ENCODE peak calls at places on chromosomes 4 and X, in five cellular contexts. Q is NB4; Y is esophagus muscularis mucosa; R is Peyer's patch; O is CD8-positive, alpha-beta T cell. X is an unnamed sample.

GRCh38 chrX:110045988-110046387 is 43.1 kb downstream of the TMEM164 start:
- DNase-seq in Q (no peak), Y (no peak), R (no peak), O (no peak), X (no peak)

GRCh38 chr4:144461906-144462305 is 184.1 kb upstream of the HHIP start:
- DNase-seq in Q (no peak), Y (no peak), R (no peak), O (no peak), X (no peak)

GRCh38 chrX:30183554-30183953 is 31.8 kb upstream of the MAGEB2 start:
- DNase-seq in Q (no peak), Y (no peak), R (no peak), O (no peak), X (no peak)

GRCh38 chrX:53284684-53285447 is 3.5 kb upstream of the IQSEC2 start:
- DNase-seq in Q (peak; percentile 63), Y (no peak), R (peak; percentile 37), O (peak; percentile 27), X (no peak)

GRCh38 chrX:47283015-47283771 is 50.4 kb downstream of the USP11 start:
- DNase-seq in Q (peak; percentile 75), Y (no peak), R (no peak), O (no peak), X (peak; percentile 25)

GRCh38 chrX:11970935-11971334 is 167.3 kb upstream of the FRMPD4 start:
- DNase-seq in Q (no peak), Y (no peak), R (no peak), O (no peak), X (no peak)

GRCh38 chrX:50718791-50719190 is 95.2 kb downstream of the SHROOM4 start:
- DNase-seq in Q (no peak), Y (no peak), R (no peak), O (no peak), X (no peak)

GRCh38 chr4:133188433-133189175 is 39.5 kb downstream of the PCDH10 start:
- DNase-seq in Q (no peak), Y (no peak), R (no peak), O (no peak), X (no peak)

GRCh38 chr4:40881096-40881495 is 131.3 kb downstream of the NSUN7 start:
- DNase-seq in Q (no peak), Y (no peak), R (no peak), O (no peak), X (no peak)

GRCh38 chrX:41457618-41458192 is 10.6 kb downstream of the NYX start:
- DNase-seq in Q (peak; percentile 27), Y (no peak), R (no peak), O (no peak), X (no peak)

GRCh38 chrX:8738588-8739189 is 6.8 kb upstream of the ANOS1 start:
- DNase-seq in Q (peak; percentile 55), Y (no peak), R (no peak), O (no peak), X (no peak)

GRCh38 chr4:52868138-52868537 is 6.0 kb downstream of the RASL11B start:
- DNase-seq in Q (peak; percentile 8), Y (no peak), R (no peak), O (no peak), X (no peak)

GRCh38 chr4:83128235-83128929 is 13.9 kb upstream of the PLAC8 start:
- DNase-seq in Q (peak; percentile 93), Y (no peak), R (no peak), O (no peak), X (no peak)

GRCh38 chr4:8345946-8346814 is 76.6 kb downstream of the HTRA3 start:
- DNase-seq in Q (no peak), Y (no peak), R (no peak), O (no peak), X (no peak)

GRCh38 chr4:158314756-158315487 is 104.6 kb downstream of the TMEM144 start:
- DNase-seq in Q (no peak), Y (no peak), R (no peak), O (no peak), X (peak; percentile 53)

GRCh38 chrX:7372843-7373525 is 225.0 kb upstream of the PUDP start:
- DNase-seq in Q (peak; percentile 9), Y (no peak), R (no peak), O (no peak), X (peak; percentile 36)

GRCh38 chr4:75963558-75963957 is 22.7 kb upstream of the NAAA start:
- DNase-seq in Q (no peak), Y (no peak), R (no peak), O (no peak), X (no peak)

GRCh38 chr4:73019462-73020047 is 50.0 kb downstream of the COX18 start:
- DNase-seq in Q (peak; percentile 46), Y (no peak), R (no peak), O (no peak), X (no peak)

GRCh38 chr4:183328832-183329231 is 6.6 kb upstream of the CLDN24 start:
- DNase-seq in Q (no peak), Y (no peak), R (no peak), O (no peak), X (no peak)

GRCh38 chr4:74408639-74409038 is 36.3 kb upstream of the AREG start:
- DNase-seq in Q (no peak), Y (no peak), R (no peak), O (no peak), X (no peak)

GRCh38 chrX:64230123-64230970 is at the start of gene ASB12:
- DNase-seq in Q (no peak), Y (no peak), R (no peak), O (no peak), X (no peak)

GRCh38 chr4:56181140-56181950 is 205.9 kb downstream of the AASDH start:
- DNase-seq in Q (peak; percentile 92), Y (no peak), R (no peak), O (no peak), X (peak; percentile 3)

GRCh38 chr4:60923075-60923474 is 277.1 kb upstream of the ADGRL3 start:
- DNase-seq in Q (no peak), Y (no peak), R (no peak), O (no peak), X (no peak)

GRCh38 chr4:3491681-3492405 is 28.7 kb downstream of the DOK7 start:
- DNase-seq in Q (no peak), Y (no peak), R (no peak), O (no peak), X (peak; percentile 24)

GRCh38 chrX:133440081-133440796 is 24.9 kb upstream of the GPC4 start:
- DNase-seq in Q (no peak), Y (no peak), R (no peak), O (no peak), X (no peak)

GRCh38 chr4:108611360-108611759 is 9.0 kb upstream of the RPL34 start:
- DNase-seq in Q (no peak), Y (no peak), R (no peak), O (no peak), X (no peak)

GRCh38 chr4:15653864-15654391 is 1.2 kb downstream of the FBXL5 start:
- DNase-seq in Q (peak; percentile 79), Y (no peak), R (no peak), O (no peak), X (no peak)

GRCh38 chrX:135384161-135384836 is 37.4 kb upstream of the SMIM10L2A start:
- DNase-seq in Q (peak; percentile 44), Y (no peak), R (no peak), O (peak; percentile 50), X (no peak)

GRCh38 chr4:137705171-137705783 is 173.0 kb upstream of the PCDH18 start:
- DNase-seq in Q (peak; percentile 57), Y (no peak), R (no peak), O (no peak), X (peak; percentile 92)

GRCh38 chr4:73661646-73662119 is 41.4 kb upstream of the RASSF6 start:
- DNase-seq in Q (no peak), Y (no peak), R (no peak), O (no peak), X (no peak)

GRCh38 chr4:26425953-26426352 is 64.3 kb downstream of the CCKAR start:
- DNase-seq in Q (no peak), Y (no peak), R (no peak), O (no peak), X (no peak)

GRCh38 chr4:26420903-26421302 is 69.4 kb downstream of the CCKAR start:
- DNase-seq in Q (no peak), Y (no peak), R (no peak), O (no peak), X (no peak)

GRCh38 chr4:26424143-26424542 is 66.1 kb downstream of the CCKAR start:
- DNase-seq in Q (no peak), Y (no peak), R (no peak), O (no peak), X (no peak)

GRCh38 chr4:26426892-26427291 is 63.4 kb downstream of the CCKAR start:
- DNase-seq in Q (no peak), Y (no peak), R (no peak), O (no peak), X (no peak)

DNA sequence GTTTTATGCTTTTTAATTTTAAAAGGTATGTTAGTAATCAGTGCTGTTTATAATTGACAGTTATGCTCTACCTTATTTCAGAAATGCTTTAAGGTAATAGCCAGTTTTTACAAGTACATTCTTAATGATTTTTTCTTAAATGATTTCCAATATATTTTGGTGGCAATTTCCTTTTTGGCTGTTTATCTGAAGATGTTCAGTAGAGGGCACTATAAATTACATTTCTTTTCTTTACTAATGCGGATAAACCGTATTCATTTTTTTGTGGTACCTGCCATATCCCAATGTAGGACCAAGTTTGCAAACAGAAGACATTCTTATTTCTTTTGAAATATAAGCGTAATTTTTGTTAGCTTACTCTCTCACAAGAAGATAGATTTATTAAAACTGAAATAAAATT is 65.4 kb downstream of the CCKAR start:
- DNase-seq in Q (no peak), Y (no peak), R (no peak), O (no peak), X (no peak)
- TF ChIP-seq CTCF in Q (no peak), Y (no peak), R (no peak), O (no peak), X (no peak)

GRCh38 chr4:87032884-87033533 is 98.2 kb downstream of the AFF1 start:
- DNase-seq in Q (no peak), Y (peak; percentile 26), R (no peak), O (no peak), X (no peak)
- H3K4me3 ChIP-seq in Q (no peak overlapping the region), Y (peak overlapping the region; percentile 15), R (no peak overlapping the region), O (no peak overlapping the region), X (no peak overlapping the region)

GRCh38 chr4:118954246-118954645 is 65.6 kb downstream of the SYNPO2 start:
- DNase-seq in Q (peak; percentile 67), Y (no peak), R (no peak), O (no peak), X (no peak)
- TF ChIP-seq CTCF in Q (peak; percentile 57), Y (no peak), R (no peak), O (no peak), X (peak; percentile 35)

DNA sequence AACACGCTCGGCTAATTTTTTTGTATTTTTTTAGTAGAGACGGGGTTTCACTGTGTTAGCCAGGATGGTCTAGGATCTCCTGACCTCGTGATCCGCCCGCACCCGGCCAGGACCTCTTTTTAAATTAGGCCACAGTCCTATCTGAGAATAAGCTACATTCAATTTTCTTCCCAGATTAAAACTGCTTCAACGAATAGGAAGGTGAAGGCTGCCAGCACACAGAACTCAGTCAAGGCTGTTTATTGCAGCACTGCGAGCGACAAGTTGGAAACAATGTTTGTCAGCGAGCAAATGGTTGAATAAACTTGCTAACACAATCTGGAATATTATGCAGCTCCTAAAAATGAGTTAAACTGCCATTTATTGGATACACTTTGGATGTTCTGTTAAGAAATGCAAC is 1.9 kb downstream of the GRPEL1 start:
- DNase-seq in Q (peak; percentile 9), Y (no peak), R (no peak), O (no peak), X (no peak)
- H3K4me3 ChIP-seq in Q (peak overlapping the region; percentile 79), Y (no peak overlapping the region), R (no peak overlapping the region), O (no peak overlapping the region), X (peak overlapping the region; percentile 65)

GRCh38 chr4:168805341-168805740 is 204.7 kb downstream of the CBR4 start:
- DNase-seq in Q (no peak), Y (no peak), R (no peak), O (no peak), X (no peak)
- TF ChIP-seq CTCF in Q (no peak), Y (no peak), R (no peak), O (no peak), X (no peak)